ENCODE peak calls at places on chromosomes 7 and 10, in six cellular contexts. Q is suprapubic skin, L is PC-9, T is GM23338, A is stomach, U is PC-3. O is an unnamed sample.

GRCh38 chr7:28984219-28984618 is 26.1 kb upstream of the TRIL start:
- DNase-seq in U (no peak), A (no peak), T (no peak), L (no peak), Q (no peak), O (no peak)

GRCh38 chr10:8454357-8454756 is 399.9 kb downstream of the GATA3 start:
- DNase-seq in Q (no peak), T (no peak), U (peak; percentile 11), A (no peak), L (no peak), O (no peak)

GRCh38 chr10:131159771-131160170 is 151.8 kb downstream of the TCERG1L start:
- DNase-seq in L (no peak), Q (no peak), T (no peak), A (no peak), U (no peak), O (no peak)

GRCh38 chr10:44977287-44978212 is 1.1 kb downstream of the DEPP1 start:
- DNase-seq in L (no peak), Q (peak; percentile 83), T (no peak), U (no peak), A (no peak), O (no peak)

GRCh38 chr10:102306006-102306405 is 60.7 kb downstream of the GBF1 start:
- DNase-seq in L (no peak), A (no peak), U (no peak), T (no peak), Q (no peak), O (no peak)

GRCh38 chr10:102504179-102504975 is 605 bp downstream of the SUFU start:
- DNase-seq in Q (no peak), T (peak; percentile 85), A (peak; percentile 26), L (no peak), U (no peak), O (peak; percentile 8)

GRCh38 chr7:108109216-108109908 is 20.8 kb downstream of the LAMB4 start:
- DNase-seq in U (peak; percentile 39), L (no peak), T (peak; percentile 27), A (no peak), Q (no peak), O (no peak)

GRCh38 chr10:101136007-101136707 is 5.1 kb downstream of the TLX1 start:
- DNase-seq in Q (no peak), L (no peak), A (no peak), T (no peak), U (peak; percentile 15), O (no peak)

GRCh38 chr10:47020491-47020890 is 109.3 kb downstream of the PTPN20 start:
- DNase-seq in L (no peak), T (no peak), U (no peak), A (peak; percentile 22), Q (peak; percentile 83), O (no peak)

GRCh38 chr10:12177642-12178041 is 18.0 kb downstream of the NUDT5 start:
- DNase-seq in U (peak; percentile 61), Q (no peak), T (no peak), A (no peak), L (no peak), O (no peak)

GRCh38 chr7:1531263-1531978 is 919 bp downstream of the MAFK start:
- DNase-seq in U (peak; percentile 38), T (no peak), A (peak; percentile 42), Q (no peak), L (no peak), O (no peak)

GRCh38 chr7:149196705-149197171 is 1.4 kb downstream of the ZNF282 start:
- DNase-seq in U (peak; percentile 34), A (no peak), Q (no peak), T (peak; percentile 34), L (peak; percentile 56), O (no peak)

GRCh38 chr7:34165466-34165865 is 260.1 kb downstream of the BMPER start:
- DNase-seq in T (no peak), L (no peak), U (no peak), A (no peak), Q (no peak), O (no peak)

GRCh38 chr7:102024769-102025391 is 207.5 kb downstream of the CUX1 start:
- DNase-seq in A (no peak), T (peak; percentile 66), L (no peak), U (no peak), Q (no peak), O (no peak)

GRCh38 chr10:93703066-93703465 is 674 bp upstream of the FRA10AC1 start:
- DNase-seq in U (no peak), A (no peak), Q (no peak), L (no peak), T (no peak), O (no peak)

GRCh38 chr10:102523250-102524029 is 19.7 kb downstream of the SUFU start:
- DNase-seq in T (no peak), A (peak; percentile 10), Q (no peak), U (no peak), L (no peak), O (no peak)

GRCh38 chr10:113534428-113534827 is 18.4 kb upstream of the HABP2 start:
- DNase-seq in A (no peak), U (peak; percentile 18), Q (no peak), L (no peak), T (no peak), O (no peak)

GRCh38 chr7:11026452-11027359 is 53.0 kb downstream of the PHF14 start:
- DNase-seq in U (no peak), Q (no peak), L (no peak), A (no peak), T (no peak), O (no peak)

GRCh38 chr7:98278936-98279335 is 2.5 kb upstream of the BRI3 start:
- DNase-seq in L (no peak), T (no peak), U (no peak), A (no peak), Q (no peak), O (no peak)

GRCh38 chr7:68433462-68433861 is 1164.8 kb upstream of the AUTS2 start:
- DNase-seq in L (no peak), U (no peak), T (no peak), Q (no peak), A (no peak), O (no peak)

GRCh38 chr7:143492043-143492471 is 14.4 kb downstream of the TAS2R41 start:
- DNase-seq in U (peak; percentile 30), Q (no peak), L (no peak), T (no peak), A (no peak), O (no peak)

GRCh38 chr7:46007194-46007593 is 86.1 kb upstream of the IGFBP3 start:
- DNase-seq in L (no peak), T (no peak), U (peak; percentile 64), Q (no peak), A (no peak), O (no peak)

GRCh38 chr7:95485749-95486148 is at the start of gene ASB4:
- DNase-seq in Q (no peak), A (no peak), T (no peak), L (no peak), U (no peak), O (no peak)

GRCh38 chr7:42915356-42915755 is 3.5 kb upstream of the C7orf25 start:
- DNase-seq in Q (no peak), T (no peak), A (no peak), L (no peak), U (no peak), O (no peak)

GRCh38 chr7:81768951-81769778 is 682 bp downstream of the HGF start:
- DNase-seq in U (no peak), L (no peak), Q (no peak), A (no peak), T (no peak), O (no peak)

GRCh38 chr10:84194424-84195043 is at the start of gene CDHR1:
- DNase-seq in T (peak; percentile 85), L (no peak), U (no peak), A (no peak), Q (no peak), O (no peak)

GRCh38 chr7:51376420-51377092 is 59.9 kb upstream of the COBL start:
- DNase-seq in U (peak; percentile 91), T (no peak), L (peak; percentile 59), Q (no peak), A (no peak), O (no peak)

GRCh38 chr7:47045592-47045991 is 536.3 kb downstream of the TNS3 start:
- DNase-seq in A (no peak), U (no peak), Q (no peak), L (no peak), T (no peak), O (no peak)

GRCh38 chr7:45982912-45983719 is 62.0 kb upstream of the IGFBP3 start:
- DNase-seq in Q (no peak), L (no peak), T (no peak), A (no peak), U (no peak), O (no peak)

DNA sequence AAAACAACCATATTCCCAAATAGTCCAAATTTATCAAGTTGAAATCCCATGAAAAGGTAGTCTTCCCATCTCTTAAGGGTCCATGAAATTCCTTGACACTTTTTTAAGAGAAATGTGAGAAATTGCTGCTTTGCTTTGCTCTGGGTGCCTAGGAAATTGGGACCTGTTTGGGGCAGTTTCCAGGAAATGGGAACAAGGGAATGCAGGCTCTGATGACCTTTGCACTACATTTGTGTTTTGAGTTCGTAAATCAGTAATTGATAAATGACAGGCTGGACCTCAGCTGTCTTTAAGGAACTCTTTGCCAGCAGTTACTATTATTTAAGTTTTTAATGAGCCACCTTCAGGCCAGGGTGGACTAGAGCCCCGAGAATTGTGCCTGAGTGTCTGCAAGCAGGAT is 203.5 kb downstream of the LRMDA start:
- DNase-seq in U (no peak), T (no peak), L (no peak), Q (no peak), A (no peak), O (no peak)
- H3K4me1 ChIP-seq in U (no peaks in the 10 kb centered on the region), T (no peaks in the 10 kb centered on the region), L (no peaks in the 10 kb centered on the region), Q (no peaks in the 10 kb centered on the region), A (no peaks in the 10 kb centered on the region), O (no peaks in the 10 kb centered on the region)

GRCh38 chr10:80524190-80524589 is 13.5 kb upstream of the SH2D4B start:
- DNase-seq in Q (no peak), U (no peak), A (no peak), L (no peak), T (no peak), O (no peak)
- H3K4me1 ChIP-seq in Q (peaks cover 24% of the 10 kb centered on the region), U (no peaks in the 10 kb centered on the region), A (peaks cover 3% of the 10 kb centered on the region), L (no peaks in the 10 kb centered on the region), T (peaks cover 4% of the 10 kb centered on the region), O (peaks cover 25% of the 10 kb centered on the region)

GRCh38 chr10:95456486-95456885 is 104.7 kb downstream of the SORBS1 start:
- DNase-seq in Q (no peak), A (no peak), U (no peak), T (no peak), L (no peak), O (no peak)
- H3K4me1 ChIP-seq in Q (peaks cover 11% of the 10 kb centered on the region), A (peaks cover 8% of the 10 kb centered on the region), U (peaks cover 28% of the 10 kb centered on the region), T (peaks cover 31% of the 10 kb centered on the region), L (no peaks in the 10 kb centered on the region), O (no peaks in the 10 kb centered on the region)

GRCh38 chr7:128091106-128091505 is 59.9 kb upstream of the LRRC4 start:
- DNase-seq in Q (no peak), A (peak; percentile 53), U (no peak), L (no peak), T (no peak), O (no peak)

GRCh38 chr7:128093606-128094005 is 62.4 kb upstream of the LRRC4 start:
- DNase-seq in Q (no peak), U (no peak), T (no peak), A (no peak), L (no peak), O (no peak)

GRCh38 chr7:128094111-128094570 is 62.9 kb upstream of the LRRC4 start:
- DNase-seq in T (no peak), A (no peak), Q (no peak), U (no peak), L (no peak), O (no peak)

GRCh38 chr7:128092221-128092620 is 61.0 kb upstream of the LRRC4 start:
- DNase-seq in U (no peak), Q (no peak), T (no peak), A (peak; percentile 36), L (no peak), O (no peak)

GRCh38 chr7:128090492-128090891 is 59.3 kb upstream of the LRRC4 start:
- DNase-seq in Q (no peak), L (no peak), A (no peak), U (no peak), T (no peak), O (no peak)
- H3K4me1 ChIP-seq in Q (no peaks in the 10 kb centered on the region), L (no peaks in the 10 kb centered on the region), A (no peaks in the 10 kb centered on the region), U (no peaks in the 10 kb centered on the region), T (no peaks in the 10 kb centered on the region), O (no peaks in the 10 kb centered on the region)